ENCODE peak calls at places on chromosomes 7 and 10, in four cellular contexts. S, T, B and O are unnamed samples.

GRCh38 chr7:34739651-34740300 is 81.8 kb downstream of the NPSR1 start:
- DNase-seq in B (no peak), T (no peak), S (no peak), O (no peak)

GRCh38 chr10:683448-684071 is 5.9 kb downstream of the DIP2C start:
- DNase-seq in S (no peak), B (no peak), T (no peak), O (peak; percentile 58)

GRCh38 chr7:42440951-42441350 is 203.9 kb upstream of the GLI3 start:
- DNase-seq in B (no peak), S (no peak), T (no peak), O (no peak)

GRCh38 chr7:103432713-103433112 is 13.3 kb downstream of the SLC26A5 start:
- DNase-seq in S (no peak), T (no peak), B (no peak), O (no peak)

GRCh38 chr10:84308481-84309304 is 19.7 kb upstream of the CCSER2 start:
- DNase-seq in S (no peak), T (no peak), B (no peak), O (no peak)

GRCh38 chr10:29068984-29069383 is 219.9 kb upstream of the LYZL1 start:
- DNase-seq in B (no peak), T (no peak), S (no peak), O (no peak)

GRCh38 chr7:140005754-140006503 is 56.8 kb downstream of the PARP12 start:
- DNase-seq in T (no peak), B (no peak), S (peak; percentile 82), O (no peak)

GRCh38 chr7:36600869-36601530 is 123.3 kb downstream of the AOAH start:
- DNase-seq in S (no peak), B (no peak), T (no peak), O (no peak)

GRCh38 chr10:35705671-35706070 is 63.6 kb upstream of the FZD8 start:
- DNase-seq in B (no peak), T (no peak), S (no peak), O (no peak)

GRCh38 chr10:118458957-118459641 is 117.0 kb upstream of the FAM204A start:
- DNase-seq in S (no peak), T (no peak), B (no peak), O (no peak)

GRCh38 chr10:43264324-43264986 is 2.4 kb downstream of the RASGEF1A start:
- DNase-seq in T (no peak), B (no peak), S (no peak), O (no peak)

GRCh38 chr10:34789993-34790506 is 25.0 kb downstream of the PARD3 start:
- DNase-seq in T (no peak), S (no peak), B (no peak), O (no peak)

GRCh38 chr10:94450782-94451181 is 48.4 kb downstream of the TBC1D12 start:
- DNase-seq in B (no peak), T (no peak), S (no peak), O (no peak)

GRCh38 chr7:129188372-129188891 is at the start of gene SMO:
- DNase-seq in T (peak; percentile 45), S (peak; percentile 95), B (peak; percentile 62), O (peak; percentile 15)

GRCh38 chr10:17001961-17002749 is 127.5 kb downstream of the CUBN start:
- DNase-seq in T (no peak), S (no peak), B (no peak), O (no peak)

GRCh38 chr10:26367771-26368170 is 70.4 kb upstream of the APBB1IP start:
- DNase-seq in S (peak; percentile 77), T (no peak), B (no peak), O (no peak)

GRCh38 chr7:1555813-1556540 is at the start of gene TMEM184A:
- DNase-seq in T (no peak), S (peak; percentile 96), B (no peak), O (no peak)

GRCh38 chr10:108393111-108393510 is 1228.6 kb upstream of the SORCS1 start:
- DNase-seq in T (no peak), S (no peak), B (no peak), O (peak; percentile 35)

GRCh38 chr10:44468525-44468924 is 83.6 kb upstream of the CXCL12 start:
- DNase-seq in B (no peak), S (no peak), T (no peak), O (no peak)

GRCh38 chr10:5424751-5425150 is 12.4 kb downstream of the NET1 start:
- DNase-seq in S (no peak), B (no peak), T (no peak), O (no peak)

GRCh38 chr7:24978837-24979469 is 1.0 kb downstream of the OSBPL3 start:
- DNase-seq in B (no peak), T (peak; percentile 40), S (no peak), O (no peak)

GRCh38 chr10:132855889-132856288 is 69.9 kb upstream of the NKX6-2 start:
- DNase-seq in B (no peak), T (peak; percentile 23), S (no peak), O (no peak)

GRCh38 chr10:14952851-14953451 is 945 bp downstream of the DCLRE1C start:
- DNase-seq in B (no peak), T (no peak), S (peak; percentile 26), O (no peak)

GRCh38 chr10:133325761-133326463 is 10.8 kb downstream of the CALY start:
- DNase-seq in S (peak; percentile 43), B (no peak), T (no peak), O (no peak)

GRCh38 chr10:112202076-112202475 is 18.5 kb upstream of the GPAM start:
- DNase-seq in T (no peak), B (no peak), S (no peak), O (no peak)

GRCh38 chr10:49578392-49578791 is 31.7 kb upstream of the SLC18A3 start:
- DNase-seq in T (no peak), B (no peak), S (no peak), O (no peak)

GRCh38 chr7:52271663-52272062 is 763.8 kb upstream of the POM121L12 start:
- DNase-seq in T (no peak), B (no peak), S (no peak), O (no peak)

GRCh38 chr10:23754179-23754578 is 315.3 kb downstream of the OTUD1 start:
- DNase-seq in S (no peak), B (no peak), T (no peak), O (no peak)

GRCh38 chr10:4663162-4663992 is 162.6 kb upstream of the AKR1E2 start:
- DNase-seq in T (no peak), S (peak; percentile 40), B (no peak), O (no peak)

GRCh38 chr10:35440016-35440415 is 103.7 kb downstream of the CCNY start:
- DNase-seq in S (no peak), T (no peak), B (no peak), O (no peak)

GRCh38 chr7:11633325-11633724 is 198.7 kb downstream of the THSD7A start:
- DNase-seq in B (no peak), S (no peak), T (no peak), O (no peak)

GRCh38 chr10:78712147-78712546 is 356.6 kb upstream of the ZMIZ1 start:
- DNase-seq in S (peak; percentile 66), B (peak; percentile 27), T (peak; percentile 54), O (no peak)

GRCh38 chr10:88647216-88647615 is 17.0 kb upstream of the LIPF start:
- DNase-seq in B (no peak), T (no peak), S (no peak), O (no peak)

GRCh38 chr7:116236020-116236630 is 25.8 kb downstream of the TES start:
- DNase-seq in T (no peak), B (no peak), S (peak; percentile 22), O (peak; percentile 58)

GRCh38 chr7:16465469-16466086 is at the start of gene SOSTDC1:
- DNase-seq in T (no peak), B (no peak), S (peak; percentile 37), O (no peak)